ENCODE peak calls at places on chromosomes 3 and 15, in eight cellular contexts. N, J, E, Y, Z, P, K and C are unnamed samples.

GRCh38 chr3:158794936-158795518 is 6.8 kb upstream of the MFSD1 start:
- DNase-seq in P (no peak), J (peak), K (peak), Z (no peak), E (peak), Y (peak), N (no peak), C (no peak)

GRCh38 chr3:70703305-70704102 is 391.1 kb upstream of the MDFIC2 start:
- DNase-seq in J (no peak), P (peak), K (no peak), Y (no peak), Z (no peak), N (no peak), E (no peak), C (no peak)

GRCh38 chr3:50112462-50112861 is 23.7 kb downstream of the RBM5 start:
- DNase-seq in Z (no peak), Y (peak), P (peak), E (no peak), N (no peak), J (no peak), K (no peak), C (no peak)

GRCh38 chr3:62833538-62833937 is 41.7 kb downstream of the CADPS start:
- DNase-seq in Y (no peak), Z (no peak), P (no peak), K (peak), E (no peak), J (no peak), N (no peak), C (no peak)

GRCh38 chr3:17258823-17259436 is 374.2 kb downstream of the PLCL2 start:
- DNase-seq in K (peak), Z (no peak), Y (no peak), E (peak), J (peak), N (no peak), P (no peak), C (peak)

GRCh38 chr3:160921020-160921635 is 165.1 kb downstream of the PPM1L start:
- DNase-seq in J (no peak), P (no peak), Y (peak), N (no peak), K (peak), Z (peak), E (peak), C (peak)

GRCh38 chr3:80014576-80014975 is 246.8 kb upstream of the ROBO1 start:
- DNase-seq in P (no peak), E (peak), N (no peak), Y (no peak), J (no peak), Z (no peak), K (no peak), C (no peak)

GRCh38 chr15:29139540-29140459 is 129.8 kb downstream of the NSMCE3 start:
- DNase-seq in N (peak), J (no peak), K (peak), P (peak), Y (no peak), E (peak), Z (peak), C (no peak)

GRCh38 chr15:40192942-40193341 is 32.1 kb downstream of the BUB1B start:
- DNase-seq in N (no peak), Y (no peak), P (no peak), J (no peak), Z (no peak), E (peak), K (no peak), C (no peak)

GRCh38 chr15:75112278-75112847 is 89.0 kb downstream of the PPCDC start:
- DNase-seq in K (no peak), Y (no peak), J (no peak), E (peak), N (no peak), P (no peak), Z (no peak), C (no peak)

GRCh38 chr15:51310064-51310463 is 28.3 kb downstream of the CYP19A1 start:
- DNase-seq in Y (no peak), N (no peak), P (no peak), K (no peak), E (peak), J (no peak), Z (no peak), C (no peak)

GRCh38 chr15:101411588-101411987 is 77.9 kb downstream of the PCSK6 start:
- DNase-seq in Z (no peak), Y (no peak), N (no peak), J (no peak), K (no peak), P (no peak), E (no peak), C (no peak)

GRCh38 chr3:140522653-140523380 is 155.0 kb upstream of the TRIM42 start:
- DNase-seq in E (no peak), N (no peak), K (no peak), P (no peak), J (no peak), Y (no peak), Z (no peak), C (no peak)

GRCh38 chr3:198079771-198080520 is 119.9 kb downstream of the LMLN start:
- DNase-seq in E (peak), P (peak), Z (no peak), N (peak), J (no peak), Y (peak), K (peak), C (no peak)

GRCh38 chr3:48564022-48564421 is 441 bp upstream of the UCN2 start:
- DNase-seq in J (no peak), P (no peak), K (peak), E (peak), Z (peak), N (no peak), Y (peak), C (peak)

GRCh38 chr15:62449638-62450037 is 284.6 kb upstream of the C2CD4B start:
- DNase-seq in Y (no peak), J (no peak), Z (no peak), E (peak), K (no peak), P (no peak), N (no peak), C (no peak)

GRCh38 chr3:196821806-196822355 is 45.8 kb upstream of the SENP5 start:
- DNase-seq in J (no peak), P (no peak), Y (no peak), Z (no peak), E (no peak), N (no peak), K (no peak), C (no peak)

GRCh38 chr3:16430717-16431630 is 82.5 kb downstream of the RFTN1 start:
- DNase-seq in N (no peak), J (no peak), K (no peak), Y (no peak), E (no peak), Z (no peak), P (no peak), C (no peak)

GRCh38 chr15:75672646-75673425 is 25.1 kb downstream of the SNX33 start:
- DNase-seq in K (no peak), Y (no peak), N (no peak), Z (no peak), P (no peak), J (no peak), E (peak), C (no peak)

GRCh38 chr3:137222736-137223135 is 265.0 kb downstream of the IL20RB start:
- DNase-seq in Z (no peak), P (no peak), N (no peak), E (no peak), J (no peak), Y (no peak), K (no peak), C (no peak)

GRCh38 chr3:42723146-42723683 is 20.6 kb upstream of the HHATL start:
- DNase-seq in E (no peak), Z (no peak), K (no peak), N (no peak), J (no peak), Y (no peak), P (no peak), C (no peak)